ENCODE peak calls at places on chromosomes 6 and 20, in ten cellular contexts. K is astrocyte of the cerebellum, S is BJ, D is nephron progenitor cell, T is cardiac fibroblast, Q is uterus, E is GM10248, G is bronchial epithelial cell, C is tibial artery, J is neural crest cell. Z is an unnamed sample.

GRCh38 chr20:38805958-38806854 is 709 bp downstream of the PPP1R16B start:
- DNase-seq in J (peak; percentile 23), S (no peak), E (peak; percentile 57), K (no peak), Q (no peak), D (peak; percentile 46), C (no peak), G (no peak), T (no peak), Z (no peak)

GRCh38 chr20:17531537-17532025 is 402 bp upstream of the BFSP1 start:
- DNase-seq in D (no peak), T (no peak), C (no peak), K (no peak), Q (no peak), E (no peak), G (no peak), J (no peak), S (no peak), Z (no peak)

GRCh38 chr20:14860410-14860814 is 523.0 kb upstream of the FLRT3 start:
- DNase-seq in K (no peak), D (peak; percentile 33), G (peak; percentile 26), Q (peak; percentile 29), J (no peak), C (no peak), T (no peak), S (no peak), E (no peak), Z (no peak)

GRCh38 chr20:49700411-49701185 is 13.1 kb downstream of the B4GALT5 start:
- DNase-seq in T (peak; percentile 67), E (no peak), K (peak; percentile 41), C (no peak), G (peak; percentile 85), D (no peak), J (no peak), Q (no peak), S (no peak), Z (peak; percentile 64)

GRCh38 chr6:5422321-5422915 is 161.1 kb downstream of the FARS2 start:
- DNase-seq in S (no peak), T (peak; percentile 57), K (peak; percentile 28), C (no peak), D (peak; percentile 14), G (peak; percentile 41), J (no peak), E (peak; percentile 29), Q (no peak), Z (no peak)

GRCh38 chr6:3227363-3228045 is at the start of gene TUBB2B:
- DNase-seq in S (no peak), G (no peak), T (peak; percentile 11), J (peak; percentile 85), D (peak; percentile 90), Q (no peak), E (peak; percentile 80), C (no peak), K (no peak), Z (no peak)

GRCh38 chr6:105326216-105326615 is 76.7 kb downstream of the PREP start:
- DNase-seq in Q (no peak), K (peak; percentile 53), T (peak; percentile 35), C (no peak), S (peak; percentile 26), J (no peak), G (no peak), E (no peak), D (no peak), Z (no peak)

GRCh38 chr6:144215402-144215931 is 65.2 kb downstream of the STX11 start:
- DNase-seq in J (no peak), E (peak; percentile 50), K (no peak), Q (peak; percentile 19), C (peak; percentile 71), D (no peak), G (peak; percentile 12), S (no peak), T (peak; percentile 33), Z (no peak)

GRCh38 chr6:120805267-120805666 is 529.0 kb downstream of the TBC1D32 start:
- DNase-seq in E (no peak), Q (no peak), S (no peak), G (peak; percentile 70), D (no peak), J (no peak), C (no peak), K (no peak), T (peak; percentile 4), Z (no peak)

GRCh38 chr6:90088009-90088408 is 193.7 kb downstream of the GJA10 start:
- DNase-seq in J (no peak), E (no peak), Q (peak; percentile 36), T (peak; percentile 62), C (no peak), S (peak; percentile 38), K (peak; percentile 54), G (peak; percentile 100), D (no peak), Z (no peak)

GRCh38 chr6:11734861-11735652 is 43.5 kb downstream of the ADTRP start:
- DNase-seq in E (no peak), K (no peak), G (peak; percentile 73), Q (no peak), T (no peak), D (no peak), C (no peak), J (no peak), S (no peak), Z (no peak)

GRCh38 chr6:28478518-28478917 is 35.2 kb upstream of the ZSCAN23 start:
- DNase-seq in D (no peak), E (no peak), T (no peak), G (no peak), Q (no peak), J (no peak), K (no peak), C (no peak), S (no peak), Z (no peak)

GRCh38 chr6:167747152-167747427 is 79.6 kb upstream of the AFDN start:
- DNase-seq in T (no peak), D (no peak), G (no peak), Q (no peak), K (no peak), S (no peak), C (no peak), E (no peak), J (no peak), Z (no peak)

GRCh38 chr6:132190097-132190814 is 211.0 kb downstream of the MOXD1 start:
- DNase-seq in S (peak; percentile 89), Q (no peak), C (no peak), G (no peak), D (no peak), K (no peak), T (peak; percentile 52), J (no peak), E (peak; percentile 20), Z (peak; percentile 43)

GRCh38 chr6:134577998-134578397 is 260.1 kb upstream of the SGK1 start:
- DNase-seq in J (no peak), S (no peak), T (peak; percentile 20), K (no peak), E (no peak), D (no peak), G (peak; percentile 46), Q (no peak), C (no peak), Z (no peak)
- TF ChIP-seq CTCF in J (no peak), S (no peak), T (peak; percentile 25), K (peak; percentile 15), E (no peak), D (no peak), G (peak; percentile 8), Q (no peak), C (no peak), Z (peak; percentile 12)

DNA sequence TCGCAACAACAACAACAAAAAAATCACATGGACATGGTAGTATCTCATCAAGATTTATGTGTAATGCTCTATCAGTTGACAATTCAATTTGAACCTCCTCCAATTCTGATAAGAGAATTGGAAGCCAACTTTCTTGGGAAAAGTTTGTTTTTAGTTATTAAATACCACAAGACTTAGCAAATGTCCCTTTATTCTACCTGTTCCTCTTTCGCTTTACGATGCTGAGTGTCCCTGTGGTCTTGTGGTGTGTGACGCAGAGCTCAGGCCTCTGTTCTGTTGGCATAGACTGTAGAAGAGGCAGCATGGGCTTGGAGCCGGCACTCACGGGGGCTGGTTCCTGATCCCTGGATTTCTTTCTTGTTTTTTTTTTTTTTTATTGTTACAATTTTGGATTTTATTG is 76.7 kb downstream of the PSMB1 start:
- DNase-seq in E (no peak), S (no peak), G (no peak), J (no peak), T (no peak), Q (no peak), D (no peak), C (no peak), K (no peak), Z (no peak)
- TF ChIP-seq CTCF in E (no peak), S (no peak), G (no peak), J (no peak), T (no peak), Q (no peak), D (no peak), C (no peak), K (no peak), Z (no peak)

GRCh38 chr20:18718129-18718528 is 95.5 kb upstream of the SCP2D1 start:
- DNase-seq in Q (no peak), K (no peak), T (no peak), J (no peak), D (no peak), C (no peak), S (no peak), G (no peak), E (no peak), Z (no peak)
- TF ChIP-seq CTCF in Q (no peak), K (no peak), T (no peak), J (no peak), D (no peak), C (no peak), S (no peak), G (no peak), E (peak; percentile 30), Z (no peak)

DNA sequence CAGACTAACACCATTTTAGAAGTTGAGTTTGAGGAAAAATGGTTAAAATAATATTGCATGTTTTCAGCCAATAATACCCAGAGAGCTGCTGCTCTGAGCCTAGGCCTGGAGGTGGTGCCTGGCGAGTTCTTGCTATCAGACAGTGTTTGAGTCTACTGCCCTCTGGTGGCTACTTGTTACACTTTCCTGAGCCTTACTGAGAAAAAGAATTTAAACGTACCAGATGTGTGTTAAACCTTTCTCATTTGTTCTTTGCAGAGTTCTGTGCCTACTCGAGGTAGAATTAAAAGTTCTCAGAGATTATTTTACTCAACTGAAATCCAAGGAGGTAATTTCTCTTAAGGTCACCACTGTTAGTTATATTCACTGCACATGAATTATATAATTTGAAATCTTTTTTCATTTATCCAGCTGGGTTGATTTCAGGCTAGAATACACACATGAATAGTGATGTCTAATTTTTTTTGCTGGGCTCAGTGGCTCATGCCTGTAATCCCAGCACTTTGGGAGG is 38.2 kb downstream of the SHLD1 start:
- DNase-seq in S (peak; percentile 22), Q (peak; percentile 81), G (peak; percentile 82), J (peak; percentile 73), E (peak; percentile 81), K (peak; percentile 83), D (peak; percentile 69), T (peak; percentile 94), C (peak; percentile 76), Z (peak; percentile 67)
- TF ChIP-seq CTCF in S (peak; percentile 81), Q (peak; percentile 90), G (peak; percentile 73), J (peak; percentile 93), E (peak; percentile 63), K (peak; percentile 83), D (peak; percentile 88), T (peak; percentile 81), C (peak; percentile 83), Z (peak; percentile 87)

GRCh38 chr20:58822175-58822574 is 28.5 kb downstream of the GNAS-AS1 start:
- DNase-seq in Q (no peak), K (no peak), G (no peak), D (no peak), C (no peak), T (no peak), E (no peak), S (no peak), J (no peak), Z (no peak)
- TF ChIP-seq CTCF in Q (no peak), K (no peak), G (no peak), D (no peak), C (no peak), T (no peak), E (no peak), S (no peak), J (no peak), Z (peak; percentile 6)

Z was measured in AG09309.